ENCODE peak calls at places on chromosomes 13 and 19, in seven cellular contexts. I is naive thymus-derived CD4-positive, alpha-beta T cell; G is upper lobe of right lung; H is colonic mucosa; J is GM23338; P is psoas muscle; Q is stomach. D is an unnamed sample. For H3K4me1, the result is how much of the 10 kb centered on the place peaks cover.

GRCh38 chr13:32205426-32206096 is 109.6 kb downstream of the ZAR1L start:
- DNase-seq in Q (no peak), I (no peak), G (no peak), J (no peak), P (no peak), H (no peak), D (no peak)

GRCh38 chr13:113630804-113631203 is 27.2 kb downstream of the ATP4B start:
- DNase-seq in P (peak), Q (no peak), J (no peak), H (no peak), I (no peak), G (peak), D (no peak)

GRCh38 chr19:17511724-17512573 is 500 bp downstream of the PGLS start:
- DNase-seq in J (peak), Q (peak), H (peak), G (peak), P (peak), I (peak), D (peak)

GRCh38 chr13:20494656-20495055 is 31.0 kb downstream of the CRYL1 start:
- DNase-seq in H (no peak), G (no peak), P (no peak), J (no peak), Q (no peak), I (no peak), D (no peak)

GRCh38 chr19:54325194-54325621 is 12.2 kb upstream of the LILRA5 start:
- DNase-seq in G (peak), Q (no peak), J (peak), P (no peak), H (peak), I (peak), D (peak)

GRCh38 chr19:52961981-52962380 is 700 bp downstream of the ZNF816 start:
- DNase-seq in H (no peak), J (no peak), Q (no peak), I (no peak), P (no peak), G (no peak), D (no peak)

GRCh38 chr19:34428549-34429285 is 536 bp downstream of the UBA2 start:
- DNase-seq in Q (peak), H (no peak), J (peak), G (no peak), I (peak), P (peak), D (no peak)

GRCh38 chr13:53775807-53776206 is 747.2 kb downstream of the OLFM4 start:
- DNase-seq in J (peak), H (no peak), Q (no peak), I (no peak), G (no peak), P (no peak), D (no peak)

DNA sequence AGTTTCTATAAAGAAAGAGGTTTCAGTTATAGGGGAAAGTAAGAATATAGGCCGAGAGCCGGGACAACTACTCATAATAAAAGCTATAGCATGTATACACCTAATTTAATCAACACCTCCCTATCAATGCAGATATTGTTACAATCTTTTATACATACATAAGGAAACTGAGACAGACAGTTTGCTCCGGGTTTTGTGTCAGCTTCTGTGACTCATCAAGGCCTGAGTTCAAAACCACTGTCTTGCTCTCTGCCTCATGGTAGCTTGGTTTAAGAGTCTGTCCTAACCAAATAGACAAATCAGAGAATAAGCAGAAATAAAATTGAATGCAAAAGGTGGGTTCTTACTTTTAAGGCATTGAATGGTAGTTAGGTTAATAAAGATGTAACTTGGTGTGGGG is 222.9 kb downstream of the GGACT start:
- DNase-seq in Q (no peak), J (no peak), P (no peak), H (no peak), I (no peak), G (no peak), D (no peak)
- H3K4me1 ChIP-seq in Q (under half), J (under half), P (under half), H (under half), I (under half), G (under half), D (under half)

GRCh38 chr13:26978081-26978860 is 193.3 kb downstream of the USP12 start:
- DNase-seq in Q (no peak), G (no peak), P (no peak), J (peak), I (no peak), H (peak), D (peak)
- H3K4me1 ChIP-seq in Q (under half), G (under half), P (under half), J (under half), I (under half), H (under half), D (under half)

DNA sequence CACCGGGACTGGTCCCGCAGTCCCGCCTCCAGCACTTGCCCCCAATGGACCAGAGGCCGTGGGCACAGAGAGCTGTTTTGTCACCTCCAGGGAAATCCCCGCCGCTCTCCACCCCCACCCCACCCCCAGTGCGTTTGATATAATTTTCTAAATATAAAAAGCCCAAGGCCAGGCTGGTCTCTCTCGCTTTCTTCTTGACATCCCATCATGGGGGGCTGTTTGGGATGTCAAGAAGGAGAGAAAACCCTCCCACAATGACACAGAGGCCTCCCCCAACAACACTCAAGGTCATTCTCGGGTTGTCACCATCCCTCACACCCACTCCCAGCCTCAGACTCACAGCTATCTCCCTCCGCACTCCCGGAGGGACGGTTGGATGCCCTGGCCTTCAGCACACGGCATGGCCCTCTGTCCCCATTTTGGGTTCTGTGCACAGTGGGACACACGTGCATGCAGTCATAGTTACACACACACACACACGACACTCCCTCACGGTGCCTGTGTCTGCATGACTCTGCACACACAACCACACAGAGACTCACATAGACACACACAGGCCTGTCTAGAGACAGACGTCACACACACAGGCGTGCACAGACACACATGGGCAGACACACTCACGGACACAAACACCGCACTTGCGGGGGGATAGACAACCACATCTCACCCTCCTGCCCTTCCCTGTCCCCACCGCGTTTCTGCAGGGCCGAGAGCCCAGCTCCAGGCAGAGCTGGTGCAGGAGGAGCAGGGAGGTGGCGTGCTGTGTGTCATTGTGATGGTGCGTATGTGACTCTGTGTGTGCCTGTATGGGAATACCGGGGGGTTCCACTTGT is 4.8 kb upstream of the NFIC start:
- DNase-seq in G (no peak), I (no peak), P (peak), Q (no peak), J (no peak), H (no peak), D (peak)
- H3K4me1 ChIP-seq in G (under half), I (under half), P (under half), Q (half or more), J (under half), H (under half), D (under half)

DNA sequence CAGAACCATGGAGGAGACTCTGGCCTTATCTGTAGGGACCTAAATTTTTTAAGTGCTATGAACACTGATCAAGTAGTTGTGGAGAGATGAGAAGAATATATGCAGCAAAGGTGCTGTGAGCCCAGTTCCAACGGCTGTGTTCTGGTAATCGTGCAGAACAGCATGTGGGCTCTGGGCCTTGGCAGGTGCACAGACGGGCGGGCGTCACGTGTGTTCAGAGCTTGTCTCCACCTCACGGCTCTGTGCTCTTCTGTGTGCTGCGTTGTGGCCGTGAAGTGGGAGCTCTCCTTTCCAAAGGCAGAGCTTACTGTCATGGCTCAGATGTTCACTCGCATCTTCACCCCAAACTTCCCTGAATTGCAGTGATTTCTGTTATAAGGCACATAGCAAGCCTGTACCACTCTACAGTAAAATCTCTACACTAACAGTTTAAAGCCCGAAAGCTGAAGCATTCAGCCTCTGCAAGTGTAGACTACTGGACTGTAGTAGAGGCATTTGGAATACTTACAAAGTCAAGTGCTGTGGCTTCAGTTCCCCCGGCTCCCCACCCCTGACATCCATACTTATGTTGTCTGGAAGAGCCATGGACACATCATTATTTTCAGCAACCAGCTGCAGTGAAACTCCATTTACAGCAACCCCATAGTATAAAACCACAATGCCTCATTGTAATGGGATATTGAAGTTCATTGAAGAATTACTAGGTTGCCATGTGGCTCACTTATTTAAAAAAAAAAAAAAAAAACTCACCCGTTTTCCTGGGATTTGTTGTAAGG is 27.5 kb upstream of the TEX29 start:
- DNase-seq in I (no peak), G (no peak), H (no peak), Q (no peak), J (no peak), P (no peak), D (no peak)
- H3K4me1 ChIP-seq in I (under half), G (under half), H (under half), Q (under half), J (under half), P (under half), D (under half)

DNA sequence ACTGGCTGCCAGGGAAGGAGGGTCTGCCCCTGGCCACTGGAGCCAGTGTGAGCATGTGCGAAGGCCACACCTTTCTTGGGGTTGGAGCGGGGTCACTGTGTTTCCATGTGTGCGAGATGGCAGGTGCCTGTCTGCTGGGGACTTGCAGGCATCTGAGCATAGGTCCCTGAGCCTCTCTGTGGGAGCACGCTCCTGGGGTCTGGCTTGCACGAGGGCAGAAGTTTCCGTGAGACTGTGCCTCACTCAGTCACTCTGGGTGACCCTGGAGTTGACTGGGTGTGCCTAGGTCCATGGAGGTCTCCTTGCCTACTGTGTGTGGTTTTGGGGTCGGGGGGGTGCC is 31.3 kb downstream of the PAK4 start:
- DNase-seq in Q (no peak), P (no peak), J (no peak), H (no peak), G (no peak), I (no peak), D (no peak)
- H3K4me1 ChIP-seq in Q (half or more), P (under half), J (under half), H (under half), G (half or more), I (under half), D (under half)

DNA sequence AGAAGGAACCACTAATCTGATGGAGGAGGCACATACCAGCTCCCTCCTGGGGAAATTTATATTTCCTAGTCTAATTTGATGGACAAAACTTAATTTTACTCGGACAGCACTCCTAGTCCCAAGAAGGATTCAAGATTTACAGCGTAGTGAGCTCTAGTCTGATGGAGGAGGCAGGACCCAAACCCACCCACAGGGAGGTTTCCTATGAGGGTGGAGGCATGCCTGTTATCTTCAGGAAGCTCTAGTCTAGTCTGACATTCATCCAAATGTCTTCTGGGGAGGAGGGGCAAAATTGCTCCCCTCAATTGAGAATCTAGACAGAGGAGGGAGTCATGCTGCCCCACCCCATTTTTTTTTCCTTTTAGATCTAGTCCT is 10.4 kb upstream of the BCL3 start:
- DNase-seq in G (no peak), I (no peak), Q (no peak), H (no peak), P (no peak), J (no peak), D (no peak)
- H3K4me1 ChIP-seq in G (under half), I (under half), Q (under half), H (under half), P (under half), J (under half), D (under half)